ENCODE peak calls at places on chromosome 3, in nine cellular contexts. K is neuronal stem cell, M is AG04450, V is lower lobe of right lung, P is Panc1, O is H9, W is thoracic aorta, S is GM23338, L is breast epithelium. U is an unnamed sample.

GRCh38 chr3:30640856-30641255 is 34.5 kb downstream of the TGFBR2 start:
- DNase-seq in O (no peak), S (no peak), M (no peak), W (no peak), L (no peak), V (no peak), K (no peak), P (no peak), U (no peak)

GRCh38 chr3:71103430-71103881 is 480.1 kb downstream of the FOXP1 start:
- DNase-seq in P (no peak), L (no peak), V (peak), O (no peak), M (no peak), W (no peak), S (no peak), K (no peak), U (no peak)

GRCh38 chr3:191695131-191695814 is 234.3 kb downstream of the PYDC2 start:
- DNase-seq in W (no peak), P (no peak), V (no peak), M (no peak), L (no peak), K (no peak), O (no peak), S (no peak), U (no peak)

GRCh38 chr3:15160662-15161061 is 45.4 kb upstream of the CAPN7 start:
- DNase-seq in S (no peak), V (no peak), K (no peak), O (no peak), M (no peak), L (no peak), P (no peak), W (no peak), U (no peak)

GRCh38 chr3:77539677-77540076 is 499.8 kb downstream of the ROBO2 start:
- DNase-seq in O (no peak), K (no peak), S (no peak), W (no peak), L (no peak), V (no peak), M (no peak), P (no peak), U (no peak)

GRCh38 chr3:19363071-19363470 is 214.8 kb downstream of the KCNH8 start:
- DNase-seq in P (no peak), L (no peak), O (no peak), W (no peak), K (no peak), V (no peak), M (no peak), S (no peak), U (no peak)

GRCh38 chr3:131540821-131541220 is 38.0 kb upstream of the MRPL3 start:
- DNase-seq in O (no peak), V (no peak), P (no peak), M (no peak), S (no peak), L (no peak), K (no peak), W (no peak), U (no peak)

GRCh38 chr3:58175429-58176184 is 35.2 kb downstream of the DNASE1L3 start:
- DNase-seq in V (no peak), L (no peak), M (no peak), K (no peak), O (no peak), W (no peak), S (peak), P (no peak), U (no peak)

GRCh38 chr3:256501-256900 is 59.9 kb downstream of the CHL1 start:
- DNase-seq in V (no peak), O (no peak), K (no peak), P (no peak), S (no peak), L (no peak), M (no peak), W (no peak), U (no peak)

GRCh38 chr3:151818361-151818760 is 4.4 kb downstream of the AADAC start:
- DNase-seq in V (no peak), O (no peak), L (no peak), M (no peak), K (no peak), W (no peak), P (no peak), S (peak), U (no peak)

GRCh38 chr3:13881536-13882410 is 1.9 kb upstream of the WNT7A start:
- DNase-seq in L (no peak), V (no peak), S (no peak), P (no peak), W (no peak), K (no peak), O (peak), M (no peak), U (no peak)

GRCh38 chr3:132713977-132714727 is 8.1 kb downstream of the NPHP3 start:
- DNase-seq in L (no peak), V (no peak), K (no peak), W (no peak), O (no peak), P (no peak), S (no peak), M (no peak), U (no peak)

GRCh38 chr3:156605686-156606605 is 51.0 kb upstream of the SSR3 start:
- DNase-seq in K (peak), W (peak), M (no peak), P (no peak), L (no peak), S (peak), O (peak), V (peak), U (no peak)

GRCh38 chr3:77825045-77825827 is 785.3 kb downstream of the ROBO2 start:
- DNase-seq in O (no peak), L (peak), P (no peak), V (peak), W (no peak), S (no peak), K (no peak), M (peak), U (peak)

GRCh38 chr3:15305366-15305844 is 27.0 kb downstream of the SH3BP5 start:
- DNase-seq in V (no peak), K (no peak), M (no peak), S (peak), O (no peak), L (no peak), P (no peak), W (no peak), U (no peak)

GRCh38 chr3:125318497-125318847 is 56.7 kb downstream of the ZNF148 start:
- DNase-seq in L (no peak), K (no peak), P (no peak), V (no peak), O (no peak), M (no peak), W (no peak), S (peak), U (no peak)
- H3K27ac ChIP-seq in L (peak), K (peak), P (no peak), V (no peak), O (peak), M (no peak), W (no peak), S (peak), U (peak)

GRCh38 chr3:122497425-122497824 is 17.3 kb downstream of the KPNA1 start:
- DNase-seq in S (no peak), K (no peak), P (peak), V (no peak), M (peak), L (no peak), O (no peak), W (no peak), U (peak)
- H3K27ac ChIP-seq in S (no peak), K (no peak), P (no peak), V (no peak), M (no peak), L (no peak), O (no peak), W (no peak), U (peak)

GRCh38 chr3:64179860-64180259 is 45.4 kb downstream of the PRICKLE2 start:
- DNase-seq in S (no peak), O (no peak), L (no peak), P (no peak), K (no peak), M (no peak), V (no peak), W (no peak), U (no peak)

GRCh38 chr3:64178419-64178818 is 46.8 kb downstream of the PRICKLE2 start:
- DNase-seq in W (no peak), M (no peak), K (no peak), O (no peak), S (no peak), P (no peak), L (no peak), V (no peak), U (no peak)

GRCh38 chr3:64174328-64174727 is 50.9 kb downstream of the PRICKLE2 start:
- DNase-seq in O (no peak), P (no peak), L (no peak), K (no peak), V (no peak), W (no peak), S (no peak), M (no peak), U (no peak)

GRCh38 chr3:64176461-64176996 is 48.7 kb downstream of the PRICKLE2 start:
- DNase-seq in M (no peak), S (no peak), L (no peak), K (no peak), P (no peak), V (no peak), W (no peak), O (no peak), U (no peak)

DNA sequence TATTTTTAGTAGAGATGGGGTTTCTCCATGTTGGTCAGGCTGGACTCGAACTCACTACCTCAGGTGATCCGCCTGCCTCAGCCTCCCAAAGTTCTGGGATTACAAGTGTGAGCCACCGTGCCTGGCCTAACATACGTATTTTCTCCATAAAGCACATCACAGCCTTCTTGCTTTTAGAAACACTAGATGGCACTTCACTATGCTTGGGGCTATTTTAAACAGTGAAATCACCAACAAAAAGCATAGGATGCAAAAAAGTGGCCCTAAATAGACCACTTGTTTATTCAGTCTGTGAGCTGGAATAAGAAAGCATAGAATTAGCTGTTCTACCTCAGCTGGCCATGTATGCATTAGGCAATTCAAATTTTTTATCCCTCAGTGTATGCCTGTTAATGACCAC is 46.0 kb downstream of the PRICKLE2 start:
- DNase-seq in M (no peak), W (no peak), P (no peak), K (no peak), S (no peak), L (no peak), V (no peak), O (no peak), U (no peak)
- H3K27ac ChIP-seq in M (no peak), W (no peak), P (no peak), K (no peak), S (no peak), L (no peak), V (no peak), O (no peak), U (no peak)

DNA sequence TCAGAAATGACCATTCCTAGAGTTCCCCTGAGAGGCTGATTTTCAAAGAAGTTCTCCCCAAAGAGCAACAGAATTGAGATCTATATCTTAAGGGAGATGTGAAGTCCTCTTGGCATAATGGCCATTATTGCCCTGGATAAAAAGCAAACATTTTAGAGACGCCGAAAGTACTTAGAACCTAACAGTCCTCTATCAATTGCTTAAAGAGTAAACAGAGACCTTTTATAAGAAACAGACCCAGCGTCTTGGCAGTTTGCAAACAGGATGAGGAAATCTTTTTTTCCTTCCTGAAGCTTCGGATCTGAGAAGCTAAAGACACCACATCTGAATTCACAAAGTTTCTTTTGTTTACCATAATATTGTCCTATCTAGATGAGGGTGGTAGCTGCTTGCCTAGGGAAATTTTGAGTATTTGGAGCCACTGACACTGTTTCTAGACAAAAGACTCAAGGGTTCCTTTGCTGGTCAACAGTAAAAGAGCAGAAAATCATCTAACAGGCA is 59.9 kb upstream of the LIMD1 start:
- DNase-seq in P (no peak), V (no peak), L (no peak), K (no peak), W (no peak), S (no peak), O (no peak), M (no peak), U (no peak)
- H3K27ac ChIP-seq in P (no peak), V (peak), L (peak), K (no peak), W (no peak), S (no peak), O (no peak), M (no peak), U (no peak)

DNA sequence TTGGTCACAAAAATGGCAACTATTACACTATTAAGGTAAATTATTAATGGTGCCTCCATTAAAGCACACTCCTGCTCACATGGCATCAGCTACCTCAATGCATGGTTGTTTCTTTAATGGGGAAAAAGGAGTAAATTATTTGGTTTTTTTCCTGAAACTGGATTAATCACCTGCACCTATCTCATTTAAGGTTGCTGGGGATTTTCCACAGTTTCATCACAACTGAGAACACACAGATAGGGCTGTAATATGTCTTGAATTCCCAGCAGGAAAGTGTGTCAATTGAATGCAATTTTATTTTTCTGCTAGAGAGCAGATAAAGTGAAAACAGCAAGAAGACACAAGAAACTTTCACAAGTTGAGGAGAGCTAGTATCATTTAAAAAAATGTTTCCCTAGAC is 36.4 kb downstream of the RFTN1 start:
- DNase-seq in K (no peak), O (no peak), V (no peak), L (no peak), M (no peak), S (no peak), P (no peak), W (no peak), U (no peak)
- H3K27ac ChIP-seq in K (no peak), O (no peak), V (no peak), L (no peak), M (peak), S (no peak), P (no peak), W (no peak), U (no peak)

GRCh38 chr3:25090869-25091453 is 337.1 kb upstream of the RARB start:
- DNase-seq in O (no peak), S (no peak), P (no peak), V (no peak), K (no peak), W (no peak), M (no peak), L (no peak), U (no peak)

GRCh38 chr3:25088284-25088683 is 339.8 kb upstream of the RARB start:
- DNase-seq in O (no peak), K (no peak), S (no peak), M (no peak), W (no peak), P (no peak), L (no peak), V (no peak), U (no peak)

GRCh38 chr3:25084016-25084415 is 344.0 kb upstream of the RARB start:
- DNase-seq in V (no peak), S (no peak), P (no peak), K (no peak), L (no peak), O (no peak), W (no peak), M (no peak), U (no peak)

GRCh38 chr3:25091938-25092337 is 336.1 kb upstream of the RARB start:
- DNase-seq in V (no peak), S (no peak), O (no peak), K (no peak), M (no peak), P (no peak), L (no peak), W (no peak), U (no peak)

DNA sequence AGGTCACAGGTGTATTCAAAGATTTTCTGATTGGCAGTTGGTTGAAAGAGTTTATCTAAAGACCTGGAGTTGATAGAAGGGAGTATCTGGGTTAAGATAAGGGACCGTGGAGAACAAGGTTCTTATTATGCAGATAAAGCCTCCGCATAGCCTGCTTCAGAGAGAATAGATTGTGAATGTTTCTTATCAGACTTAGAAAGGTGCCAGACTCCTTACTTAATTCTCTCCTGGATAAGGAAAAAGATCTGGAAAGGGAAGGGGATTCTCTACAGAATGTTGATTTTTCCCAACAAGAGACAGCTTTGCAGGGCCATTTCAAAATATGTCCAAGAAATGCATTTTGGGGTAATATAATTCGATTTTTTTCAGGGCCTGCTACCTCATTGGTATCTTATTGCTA is 341.3 kb upstream of the RARB start:
- DNase-seq in S (no peak), W (no peak), O (no peak), V (no peak), K (no peak), L (no peak), M (no peak), P (no peak), U (no peak)
- H3K27ac ChIP-seq in S (no peak), W (no peak), O (no peak), V (no peak), K (no peak), L (no peak), M (no peak), P (no peak), U (no peak)

GRCh38 chr3:134079111-134079531 is 49.4 kb upstream of the SLCO2A1 start:
- DNase-seq in S (no peak), K (no peak), V (no peak), M (no peak), P (no peak), L (no peak), W (no peak), O (no peak), U (no peak)
- H3K27ac ChIP-seq in S (no peak), K (no peak), V (no peak), M (no peak), P (no peak), L (no peak), W (no peak), O (no peak), U (no peak)

GRCh38 chr3:16315623-16316022 is 50.6 kb downstream of the OXNAD1 start:
- DNase-seq in M (no peak), W (no peak), O (no peak), K (no peak), S (no peak), L (no peak), P (no peak), V (no peak), U (no peak)

GRCh38 chr3:16313955-16314645 is 49.1 kb downstream of the OXNAD1 start:
- DNase-seq in L (no peak), W (no peak), O (no peak), S (no peak), M (no peak), P (no peak), V (no peak), K (no peak), U (no peak)

GRCh38 chr3:16309558-16309957 is 44.5 kb downstream of the OXNAD1 start:
- DNase-seq in S (no peak), L (no peak), K (no peak), P (no peak), W (no peak), M (no peak), V (no peak), O (no peak), U (peak)

GRCh38 chr3:16308727-16309126 is 43.7 kb downstream of the OXNAD1 start:
- DNase-seq in V (no peak), O (no peak), M (no peak), P (no peak), S (no peak), K (no peak), W (no peak), L (no peak), U (no peak)

DNA sequence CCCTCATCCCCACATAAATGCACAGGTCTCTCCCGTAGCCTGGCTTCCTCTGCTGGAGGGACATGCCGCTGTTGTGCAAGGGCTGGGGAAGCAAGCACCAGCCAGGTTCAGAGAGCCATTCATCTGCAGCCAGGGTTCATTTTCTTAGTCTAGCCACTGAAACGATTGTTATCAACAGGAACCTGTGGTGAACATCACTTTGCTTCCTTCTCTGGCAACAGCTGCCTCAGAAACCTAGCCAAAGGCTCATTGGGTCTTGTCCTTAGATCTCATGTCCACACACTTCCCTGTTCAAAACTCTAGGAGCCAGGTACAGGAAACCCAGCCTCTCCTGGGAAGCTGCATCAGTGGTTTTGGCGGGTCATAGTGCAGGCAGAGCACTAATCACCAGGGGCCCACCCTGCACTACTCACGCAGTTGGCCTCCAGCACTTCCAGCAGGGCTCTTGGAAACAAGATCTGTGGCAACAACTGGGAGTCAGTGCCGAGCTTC is 47.0 kb downstream of the OXNAD1 start:
- DNase-seq in L (no peak), V (no peak), K (no peak), S (no peak), O (no peak), W (no peak), M (no peak), P (no peak), U (no peak)
- H3K27ac ChIP-seq in L (peak), V (peak), K (no peak), S (no peak), O (no peak), W (no peak), M (no peak), P (no peak), U (no peak)

GRCh38 chr3:25572919-25573385 is 91.8 kb downstream of the TOP2B start:
- DNase-seq in W (no peak), V (no peak), O (no peak), S (no peak), K (no peak), L (no peak), P (no peak), M (no peak), U (no peak)
- H3K27ac ChIP-seq in W (no peak), V (no peak), O (no peak), S (no peak), K (no peak), L (peak), P (no peak), M (peak), U (no peak)

GRCh38 chr3:50230833-50231125 is 5.2 kb upstream of the GNAI2 start:
- DNase-seq in S (no peak), V (no peak), P (no peak), K (no peak), M (no peak), W (no peak), L (no peak), O (no peak), U (no peak)
- H3K27ac ChIP-seq in S (no peak), V (peak), P (no peak), K (no peak), M (no peak), W (no peak), L (no peak), O (no peak), U (no peak)

U was measured in epithelial cell of prostate.